ENCODE peak calls at places on chromosomes 12 and 14, in eight cellular contexts. O is stimulated activated CD4-positive, alpha-beta T cell treated with anti-CD3 and anti-CD28 coated beads, TNF-alpha, amount 100 ng/mL, for 4 hours; F is NCI-H146; D is GM04504; K is B cell; J is tibial artery; V is Calu3; Q is kidney. C is an unnamed sample.

GRCh38 chr14:87529081-87529480 is 463.9 kb downstream of the GALC start:
- DNase-seq in O (no peak), F (peak; percentile 54), D (no peak), K (no peak), J (no peak), V (no peak), Q (no peak), C (no peak)

GRCh38 chr14:20215196-20215595 is 8.3 kb upstream of the OR11H6 start:
- DNase-seq in O (no peak), F (no peak), D (peak; percentile 9), K (no peak), J (no peak), V (no peak), Q (no peak), C (no peak)

GRCh38 chr14:103555559-103556337 is 6.7 kb downstream of the BAG5 start:
- DNase-seq in O (no peak), F (no peak), D (no peak), K (no peak), J (peak; percentile 68), V (no peak), Q (peak; percentile 55), C (no peak)

GRCh38 chr12:41190360-41190759 is 2.2 kb downstream of the PDZRN4 start:
- DNase-seq in O (no peak), F (peak; percentile 28), D (no peak), K (no peak), J (no peak), V (peak; percentile 25), Q (no peak), C (peak; percentile 36)

GRCh38 chr12:79294590-79294989 is 396.2 kb downstream of the PAWR start:
- DNase-seq in O (no peak), F (no peak), D (no peak), K (no peak), J (no peak), V (no peak), Q (no peak), C (no peak)

GRCh38 chr12:2891240-2892053 is 756 bp downstream of the TULP3 start:
- DNase-seq in O (no peak), F (peak; percentile 62), D (no peak), K (no peak), J (peak; percentile 82), V (peak; percentile 41), Q (peak; percentile 86), C (peak; percentile 78)

GRCh38 chr12:124681779-124682391 is 114.5 kb upstream of the NCOR2 start:
- DNase-seq in O (no peak), F (no peak), D (peak; percentile 66), K (no peak), J (peak; percentile 85), V (no peak), Q (peak; percentile 62), C (peak; percentile 88)

GRCh38 chr12:131102991-131103609 is 149.4 kb downstream of the ADGRD1 start:
- DNase-seq in O (no peak), F (no peak), D (no peak), K (no peak), J (peak; percentile 48), V (no peak), Q (peak; percentile 68), C (no peak)

GRCh38 chr12:52860102-52860838 is 11.5 kb upstream of the KRT78 start:
- DNase-seq in O (no peak), F (no peak), D (no peak), K (no peak), J (no peak), V (peak; percentile 61), Q (peak; percentile 54), C (peak; percentile 49)

GRCh38 chr12:92199846-92200576 is 54.4 kb upstream of the BTG1 start:
- DNase-seq in O (no peak), F (no peak), D (no peak), K (no peak), J (no peak), V (no peak), Q (no peak), C (no peak)

GRCh38 chr12:42568952-42569916 is 20.3 kb downstream of the PRICKLE1 start:
- DNase-seq in O (no peak), F (peak; percentile 60), D (no peak), K (peak; percentile 62), J (no peak), V (no peak), Q (no peak), C (peak; percentile 66)

GRCh38 chr14:99263564-99264330 is 8.2 kb downstream of the BCL11B start:
- DNase-seq in O (no peak), F (no peak), D (no peak), K (no peak), J (peak; percentile 9), V (no peak), Q (no peak), C (no peak)

GRCh38 chr12:27823038-27823437 is 43.0 kb upstream of the MANSC4 start:
- DNase-seq in O (no peak), F (no peak), D (no peak), K (no peak), J (no peak), V (no peak), Q (no peak), C (no peak)

GRCh38 chr14:56185991-56186390 is 67.8 kb downstream of the PELI2 start:
- DNase-seq in O (no peak), F (no peak), D (no peak), K (no peak), J (no peak), V (no peak), Q (no peak), C (no peak)

GRCh38 chr14:74660167-74660566 is 48.1 kb upstream of the LTBP2 start:
- DNase-seq in O (no peak), F (no peak), D (no peak), K (no peak), J (no peak), V (no peak), Q (no peak), C (no peak)

GRCh38 chr12:80269953-80270552 is 170.7 kb downstream of the OTOGL start:
- DNase-seq in O (no peak), F (peak; percentile 43), D (no peak), K (no peak), J (no peak), V (peak; percentile 41), Q (no peak), C (peak; percentile 59)

GRCh38 chr14:35747379-35747778 is 61.7 kb downstream of the RALGAPA1 start:
- DNase-seq in O (no peak), F (no peak), D (no peak), K (no peak), J (no peak), V (no peak), Q (no peak), C (peak; percentile 11)

GRCh38 chr14:67241416-67242362 is at the start of gene PALS1:
- DNase-seq in O (peak; percentile 60), F (no peak), D (peak; percentile 53), K (no peak), J (no peak), V (peak; percentile 49), Q (no peak), C (peak; percentile 90)

GRCh38 chr12:120126635-120127005 is 10.1 kb upstream of the RAB35 start:
- DNase-seq in O (no peak), F (no peak), D (no peak), K (no peak), J (peak; percentile 75), V (no peak), Q (no peak), C (no peak)

GRCh38 chr12:15276088-15276698 is 46.1 kb upstream of the PTPRO start:
- DNase-seq in O (no peak), F (peak; percentile 54), D (peak; percentile 13), K (no peak), J (no peak), V (peak; percentile 41), Q (no peak), C (peak; percentile 51)

GRCh38 chr12:67284561-67284960 is 15.4 kb downstream of the CAND1 start:
- DNase-seq in O (no peak), F (no peak), D (no peak), K (no peak), J (no peak), V (no peak), Q (no peak), C (no peak)

GRCh38 chr12:132524405-132524804 is 34.5 kb downstream of the FBRSL1 start:
- DNase-seq in O (no peak), F (no peak), D (no peak), K (no peak), J (no peak), V (peak; percentile 98), Q (peak; percentile 96), C (no peak)

GRCh38 chr12:113056631-113057488 is at the start of gene DTX1:
- DNase-seq in O (peak; percentile 37), F (peak; percentile 41), D (no peak), K (no peak), J (no peak), V (no peak), Q (peak; percentile 86), C (no peak)

GRCh38 chr12:27309995-27310315 is 22.7 kb upstream of the BMAL2 start:
- DNase-seq in O (no peak), F (no peak), D (no peak), K (no peak), J (no peak), V (no peak), Q (no peak), C (no peak)

GRCh38 chr14:55065411-55065810 is 14.0 kb downstream of the MAPK1IP1L start:
- DNase-seq in O (no peak), F (no peak), D (no peak), K (no peak), J (no peak), V (no peak), Q (no peak), C (no peak)

GRCh38 chr14:53367631-53368030 is 214.5 kb upstream of the DDHD1 start:
- DNase-seq in O (no peak), F (no peak), D (no peak), K (no peak), J (no peak), V (no peak), Q (no peak), C (no peak)

GRCh38 chr12:113954547-113954946 is 11.6 kb downstream of the RBM19 start:
- DNase-seq in O (no peak), F (no peak), D (no peak), K (no peak), J (no peak), V (no peak), Q (no peak), C (no peak)

GRCh38 chr14:76926521-76927251 is 100.5 kb downstream of the LRRC74A start:
- DNase-seq in O (no peak), F (peak; percentile 12), D (no peak), K (peak; percentile 76), J (peak; percentile 77), V (no peak), Q (peak; percentile 80), C (peak; percentile 74)

GRCh38 chr12:85968606-85969005 is 94.5 kb downstream of the NTS start:
- DNase-seq in O (no peak), F (no peak), D (no peak), K (no peak), J (no peak), V (no peak), Q (no peak), C (no peak)

C was measured in mesenchymal stem cell.